ENCODE peak calls at places on chromosome 6, in five cellular contexts. N, K, R, J and T are unnamed samples.

GRCh38 chr6:169752074-169752623 is 727 bp downstream of the ERMARD start:
- DNase-seq in N (peak; percentile 79), J (peak; percentile 23), R (no peak), K (peak; percentile 4), T (no peak)

GRCh38 chr6:159610881-159611280 is 82.2 kb downstream of the SOD2 start:
- DNase-seq in R (no peak), J (no peak), N (no peak), K (no peak), T (no peak)

GRCh38 chr6:49001856-49002255 is 461.2 kb downstream of the MMUT start:
- DNase-seq in K (peak; percentile 0), N (no peak), J (peak; percentile 1), R (no peak), T (peak; percentile 35)

GRCh38 chr6:50840814-50841192 is 22.1 kb downstream of the TFAP2B start:
- DNase-seq in R (no peak), K (no peak), J (no peak), N (no peak), T (no peak)

GRCh38 chr6:125749864-125750691 is 646 bp downstream of the HEY2 start:
- DNase-seq in K (peak; percentile 31), J (no peak), R (no peak), N (peak; percentile 71), T (no peak)

GRCh38 chr6:157260735-157261134 is 62.6 kb downstream of the TMEM242 start:
- DNase-seq in J (no peak), K (no peak), R (no peak), N (no peak), T (no peak)

GRCh38 chr6:48135352-48136084 is 24.5 kb upstream of the PTCHD4 start:
- DNase-seq in N (peak; percentile 58), K (no peak), J (peak; percentile 80), R (peak; percentile 64), T (peak; percentile 4)

GRCh38 chr6:146905313-146905712 is 298.9 kb upstream of the STXBP5 start:
- DNase-seq in R (peak; percentile 92), J (peak; percentile 26), N (peak; percentile 30), K (no peak), T (peak; percentile 42)

DNA sequence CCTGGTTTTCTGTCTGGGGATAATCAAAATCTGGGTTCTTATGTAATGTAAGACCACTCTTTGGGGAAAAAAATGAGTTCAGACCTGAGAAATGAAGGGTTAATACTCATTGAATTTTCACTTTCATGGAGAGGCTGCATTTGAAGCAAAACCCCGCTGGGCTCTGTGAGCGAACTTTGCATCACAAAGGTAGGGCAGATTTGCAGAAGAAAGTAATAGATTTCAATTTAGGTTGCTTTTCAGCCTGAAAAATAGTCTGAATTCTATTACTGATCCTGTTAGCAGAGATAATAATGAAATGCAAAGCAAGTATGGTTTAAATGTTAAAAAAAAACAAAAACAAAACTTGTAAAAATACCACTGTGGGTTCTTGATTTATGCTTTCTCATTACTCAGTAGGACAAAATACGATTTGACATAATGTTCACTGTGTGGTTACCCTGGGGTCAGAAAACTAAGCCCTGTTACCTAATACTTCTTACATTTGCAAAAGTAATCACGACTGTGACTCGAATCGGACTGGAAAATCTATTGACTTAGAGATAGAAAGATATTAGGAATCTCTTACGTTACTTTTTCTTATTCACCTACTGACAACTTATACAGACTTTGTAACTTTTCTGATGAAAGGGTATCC is 72.2 kb downstream of the UST start:
- DNase-seq in R (no peak), K (peak; percentile 6), N (peak; percentile 63), J (peak; percentile 23), T (no peak)
- H2BK120ac ChIP-seq in R (no peak overlapping the region), K (no peak overlapping the region), N (no peak overlapping the region), J (no peak overlapping the region), T (no peak overlapping the region)

GRCh38 chr6:107655245-107655644 is 165.3 kb downstream of the SOBP start:
- DNase-seq in J (no peak), R (no peak), N (peak; percentile 82), K (peak; percentile 47), T (no peak)

GRCh38 chr6:107653183-107653580 is 163.3 kb downstream of the SOBP start:
- DNase-seq in R (no peak), K (no peak), N (no peak), J (no peak), T (no peak)

GRCh38 chr6:107652526-107653182 is 162.7 kb downstream of the SOBP start:
- DNase-seq in R (no peak), J (no peak), N (no peak), K (no peak), T (no peak)

GRCh38 chr6:107654736-107655135 is 164.8 kb downstream of the SOBP start:
- DNase-seq in R (no peak), J (no peak), N (no peak), K (no peak), T (no peak)

GRCh38 chr6:107653861-107654394 is 164.0 kb downstream of the SOBP start:
- DNase-seq in N (no peak), J (no peak), K (no peak), R (no peak), T (no peak)
- H2BK120ac ChIP-seq in N (no peak overlapping the region), J (no peak overlapping the region), K (no peak overlapping the region), R (no peak overlapping the region), T (no peak overlapping the region)

GRCh38 chr6:27836783-27837635 is 75.2 kb downstream of the OR2B2 start:
- DNase-seq in N (peak; percentile 96), K (no peak), R (peak; percentile 50), J (peak; percentile 94), T (peak; percentile 87)

GRCh38 chr6:27840572-27840971 is 71.6 kb downstream of the OR2B2 start:
- DNase-seq in K (no peak), J (no peak), R (no peak), N (no peak), T (no peak)

GRCh38 chr6:27839303-27840081 is 72.7 kb downstream of the OR2B2 start:
- DNase-seq in J (peak; percentile 72), R (peak; percentile 10), K (no peak), N (peak; percentile 58), T (peak; percentile 90)

GRCh38 chr6:27836080-27836782 is 76.0 kb downstream of the OR2B2 start:
- DNase-seq in K (no peak), R (no peak), J (no peak), N (no peak), T (no peak)

GRCh38 chr6:27837636-27838512 is 74.3 kb downstream of the OR2B2 start:
- DNase-seq in R (peak; percentile 94), K (peak; percentile 96), N (peak; percentile 100), J (peak; percentile 100), T (peak; percentile 100)
- H2BK120ac ChIP-seq in R (peak overlapping the region; percentile 91), K (no peak overlapping the region), N (peak overlapping the region; percentile 57), J (peak overlapping the region; percentile 84), T (peak overlapping the region; percentile 50)

GRCh38 chr6:21741221-21742109 is 147.9 kb downstream of the SOX4 start:
- DNase-seq in J (peak; percentile 26), K (no peak), R (no peak), N (peak; percentile 51), T (peak; percentile 43)

GRCh38 chr6:21738180-21739094 is 144.9 kb downstream of the SOX4 start:
- DNase-seq in R (peak; percentile 68), K (no peak), J (peak; percentile 45), N (no peak), T (peak; percentile 44)

GRCh38 chr6:21739241-21739640 is 145.7 kb downstream of the SOX4 start:
- DNase-seq in J (no peak), R (no peak), K (no peak), N (no peak), T (no peak)

GRCh38 chr6:21740719-21741118 is 147.2 kb downstream of the SOX4 start:
- DNase-seq in N (no peak), R (no peak), J (peak; percentile 30), K (no peak), T (peak; percentile 85)

GRCh38 chr6:21739838-21740237 is 146.3 kb downstream of the SOX4 start:
- DNase-seq in J (no peak), R (no peak), N (peak; percentile 72), K (no peak), T (no peak)
- H2BK120ac ChIP-seq in J (no peak overlapping the region), R (peak overlapping the region; percentile 59), N (no peak overlapping the region), K (no peak overlapping the region), T (peak overlapping the region; percentile 36)

GRCh38 chr6:142293121-142293520 is 8.7 kb upstream of the ADGRG6 start:
- DNase-seq in K (no peak), N (no peak), J (no peak), R (peak; percentile 47), T (no peak)

GRCh38 chr6:142297605-142297995 is 4.2 kb upstream of the ADGRG6 start:
- DNase-seq in K (no peak), N (no peak), J (no peak), R (no peak), T (no peak)

GRCh38 chr6:142296975-142297604 is 4.7 kb upstream of the ADGRG6 start:
- DNase-seq in J (no peak), K (no peak), N (no peak), R (no peak), T (no peak)

GRCh38 chr6:142292191-142292924 is 9.4 kb upstream of the ADGRG6 start:
- DNase-seq in J (no peak), N (no peak), K (no peak), R (no peak), T (no peak)

DNA sequence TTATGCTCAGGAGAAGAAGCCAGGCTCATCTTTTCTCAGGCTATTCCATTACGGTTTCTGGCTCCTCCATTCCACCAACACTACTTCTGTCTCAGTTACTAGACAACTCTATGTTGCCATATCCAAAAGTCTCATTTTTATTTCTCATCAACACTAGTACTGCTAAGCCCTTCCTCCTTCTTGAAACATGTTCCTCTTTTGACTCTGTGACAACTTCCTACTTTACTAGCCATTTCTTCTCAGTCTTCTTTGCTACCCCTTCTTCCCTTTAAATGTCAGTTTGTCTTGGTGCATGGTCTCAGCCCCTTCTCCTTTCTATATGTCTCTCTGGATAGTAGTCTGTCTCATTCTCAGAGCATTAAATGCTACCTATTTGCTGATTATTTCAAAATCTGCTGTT is 7.1 kb upstream of the ADGRG6 start:
- DNase-seq in R (no peak), K (no peak), N (no peak), J (no peak), T (no peak)
- H2BK120ac ChIP-seq in R (no peak overlapping the region), K (no peak overlapping the region), N (no peak overlapping the region), J (no peak overlapping the region), T (no peak overlapping the region)

GRCh38 chr6:119132211-119133004 is 53.9 kb upstream of the FAM184A start:
- DNase-seq in K (no peak), N (no peak), R (no peak), J (no peak), T (no peak)
- H2BK120ac ChIP-seq in K (no peak overlapping the region), N (no peak overlapping the region), R (no peak overlapping the region), J (no peak overlapping the region), T (no peak overlapping the region)

DNA sequence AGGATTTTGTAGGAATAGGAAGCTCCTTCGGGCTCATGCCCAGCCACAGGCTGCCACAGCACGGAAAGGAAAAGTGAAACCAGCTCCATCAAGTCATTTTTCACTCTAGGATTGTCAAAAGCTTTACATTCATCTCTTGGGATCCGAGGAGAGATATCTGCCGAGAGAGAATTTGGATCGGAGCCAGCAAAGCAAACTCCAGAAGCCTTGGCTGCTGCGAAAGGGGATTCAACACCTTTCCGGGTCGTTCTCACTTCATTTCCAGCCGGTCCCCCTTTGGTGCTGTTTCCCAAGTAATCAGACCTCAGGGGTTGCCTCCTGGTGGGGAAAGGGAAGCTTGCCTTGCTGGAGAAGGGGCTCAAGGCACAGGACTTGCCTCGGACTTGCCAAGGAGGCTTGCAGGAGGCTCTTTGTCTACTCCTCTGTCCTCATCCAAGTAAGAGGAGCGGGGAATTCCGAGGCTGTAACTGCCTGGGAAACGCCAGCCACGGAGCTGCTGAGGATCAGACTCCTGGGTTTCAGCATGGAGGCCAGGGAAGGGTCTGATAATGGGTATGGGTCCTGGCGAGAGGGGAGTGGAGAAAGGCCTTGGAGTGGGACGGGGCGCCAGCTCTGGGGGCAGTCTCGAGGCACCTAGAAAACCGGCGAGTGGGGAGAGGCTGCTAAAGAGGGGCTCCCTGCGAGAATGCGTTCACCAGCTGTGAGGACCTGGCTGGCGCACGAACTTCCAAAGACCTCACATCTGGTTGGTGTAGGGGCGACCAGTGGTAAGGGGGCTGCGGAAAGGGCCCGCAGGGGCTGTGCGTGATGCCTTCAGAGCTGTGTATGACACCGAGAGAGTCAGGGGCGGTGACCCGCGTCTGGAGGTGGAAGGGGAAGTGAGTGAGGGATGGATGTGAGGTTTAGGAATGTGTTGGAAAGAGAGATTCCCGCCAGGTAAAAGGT is 702 bp downstream of the ETV7 start:
- DNase-seq in R (peak; percentile 78), N (peak; percentile 56), J (peak; percentile 80), K (no peak), T (peak; percentile 67)
- H2BK120ac ChIP-seq in R (no peak overlapping the region), N (no peak overlapping the region), J (no peak overlapping the region), K (no peak overlapping the region), T (peak overlapping the region; percentile 36)